ENCODE peak calls at places on chromosomes 7 and 10, in four cellular contexts. A, S, R and C are unnamed samples.

GRCh38 chr10:82278401-82279182 is 403.6 kb downstream of the NRG3 start:
- DNase-seq in A (no peak), S (no peak), R (no peak), C (no peak)

GRCh38 chr7:112453505-112454171 is 3.4 kb downstream of the IFRD1 start:
- DNase-seq in A (no peak), S (no peak), R (no peak), C (no peak)

GRCh38 chr10:117720931-117721826 is 178.6 kb downstream of the EMX2 start:
- DNase-seq in A (no peak), S (no peak), R (no peak), C (no peak)

GRCh38 chr10:92123031-92123450 is 167.8 kb downstream of the CPEB3 start:
- DNase-seq in A (peak), S (no peak), R (no peak), C (no peak)

GRCh38 chr10:131275691-131276090 is 35.8 kb downstream of the TCERG1L start:
- DNase-seq in A (no peak), S (no peak), R (no peak), C (no peak)

GRCh38 chr7:26620352-26620751 is 244.0 kb downstream of the SKAP2 start:
- DNase-seq in A (peak), S (peak), R (peak), C (no peak)

GRCh38 chr7:17849504-17849903 is 90.8 kb downstream of the SNX13 start:
- DNase-seq in A (peak), S (no peak), R (no peak), C (no peak)

GRCh38 chr10:70253878-70254765 is 20.9 kb upstream of the PPA1 start:
- DNase-seq in A (no peak), S (no peak), R (no peak), C (no peak)

GRCh38 chr10:110794808-110795207 is 76.9 kb upstream of the PDCD4 start:
- DNase-seq in A (no peak), S (no peak), R (no peak), C (no peak)

GRCh38 chr7:135508853-135509588 is 881 bp downstream of the CNOT4 start:
- DNase-seq in A (peak), S (peak), R (no peak), C (peak)

GRCh38 chr10:127293640-127294039 is 97.2 kb upstream of the INSYN2A start:
- DNase-seq in A (no peak), S (no peak), R (no peak), C (no peak)

GRCh38 chr10:66836057-66836456 is 89.8 kb upstream of the LRRTM3 start:
- DNase-seq in A (no peak), S (no peak), R (no peak), C (no peak)

GRCh38 chr10:66834802-66835201 is 91.0 kb upstream of the LRRTM3 start:
- DNase-seq in A (no peak), S (no peak), R (no peak), C (no peak)

GRCh38 chr10:66833861-66834260 is 92.0 kb upstream of the LRRTM3 start:
- DNase-seq in A (no peak), S (no peak), R (no peak), C (no peak)

GRCh38 chr10:66835400-66835799 is 90.4 kb upstream of the LRRTM3 start:
- DNase-seq in A (no peak), S (no peak), R (no peak), C (no peak)

DNA sequence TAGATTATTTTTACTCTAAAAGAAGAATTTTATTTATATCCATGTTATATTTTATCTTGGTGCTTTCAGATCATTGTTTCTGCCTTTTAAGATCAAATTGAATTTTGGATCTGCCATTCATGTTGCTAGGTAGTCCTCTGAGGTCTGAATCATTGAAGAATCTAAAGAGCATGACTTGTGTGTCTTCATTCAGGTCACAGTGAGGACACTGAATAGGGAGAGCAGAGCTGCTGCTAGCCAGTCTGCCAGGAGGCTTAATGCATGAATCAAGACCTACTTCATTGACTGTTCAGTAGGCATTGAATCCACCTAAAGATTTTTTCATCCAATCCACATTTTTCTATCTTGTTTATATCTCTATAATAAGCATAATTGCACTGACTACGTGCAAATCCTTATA is 92.8 kb upstream of the LRRTM3 start:
- DNase-seq in A (no peak), S (no peak), R (no peak), C (no peak)
- TF ChIP-seq SMC3 in A (no peak), S (no peak), R (no peak), C (no peak)

GRCh38 chr10:50651808-50652207 is 28.1 kb upstream of the SGMS1 start:
- DNase-seq in A (no peak), S (no peak), R (no peak), C (no peak)

GRCh38 chr10:50653758-50654157 is 30.0 kb upstream of the SGMS1 start:
- DNase-seq in A (no peak), S (no peak), R (no peak), C (no peak)

GRCh38 chr10:50648935-50649227 is 25.1 kb upstream of the SGMS1 start:
- DNase-seq in A (no peak), S (no peak), R (no peak), C (no peak)

GRCh38 chr10:50650481-50650880 is 26.7 kb upstream of the SGMS1 start:
- DNase-seq in A (no peak), S (no peak), R (no peak), C (no peak)

DNA sequence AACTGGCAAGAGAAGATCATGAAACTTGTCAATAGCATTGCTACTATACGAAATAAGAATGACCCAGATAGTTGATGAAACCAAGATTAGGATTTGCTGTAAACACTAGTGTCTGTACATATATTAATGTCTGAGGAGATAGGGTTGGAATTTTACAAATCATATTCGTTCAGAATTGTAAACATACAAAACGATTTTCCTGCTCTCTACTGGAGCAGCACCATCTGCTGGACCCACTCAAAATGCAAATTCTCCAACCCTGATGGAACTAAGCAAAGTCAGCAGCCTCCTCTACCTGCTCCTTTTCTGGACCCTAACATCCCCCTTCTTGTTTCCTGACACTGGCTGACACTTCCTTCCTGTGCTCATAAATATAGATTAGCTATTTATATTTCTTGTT is 29.4 kb upstream of the SGMS1 start:
- DNase-seq in A (no peak), S (no peak), R (no peak), C (peak)
- TF ChIP-seq SMC3 in A (peak), S (peak), R (peak), C (peak)

DNA sequence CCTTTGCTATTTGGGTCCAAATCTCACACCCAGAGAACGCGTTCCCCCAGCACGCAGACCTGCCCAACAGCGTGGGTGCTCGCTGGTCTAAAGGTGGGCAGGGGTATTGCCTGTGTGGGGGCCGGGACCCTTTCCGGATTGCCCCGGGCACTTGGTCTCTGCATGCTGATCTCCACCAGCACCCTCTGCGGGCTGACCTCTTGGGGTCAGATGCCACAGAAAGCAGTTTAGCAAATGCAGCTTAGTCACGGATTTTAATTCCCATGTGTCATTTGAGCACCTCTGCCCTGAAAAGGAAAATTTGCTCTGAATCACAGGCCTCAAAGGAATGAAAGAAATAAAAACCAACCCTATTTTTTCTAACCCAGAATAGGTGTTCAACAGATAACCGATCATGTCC is 46.7 kb downstream of the PKD1L1 start:
- DNase-seq in A (no peak), S (no peak), R (no peak), C (no peak)
- TF ChIP-seq SMC3 in A (no peak), S (no peak), R (no peak), C (no peak)

GRCh38 chr7:98719396-98719795 is 102.3 kb downstream of the NPTX2 start:
- DNase-seq in A (no peak), S (no peak), R (no peak), C (no peak)

GRCh38 chr7:98722402-98722801 is 105.3 kb downstream of the NPTX2 start:
- DNase-seq in A (no peak), S (no peak), R (no peak), C (no peak)

GRCh38 chr7:98728555-98728954 is 111.5 kb downstream of the NPTX2 start:
- DNase-seq in A (no peak), S (no peak), R (no peak), C (no peak)

GRCh38 chr7:98727146-98727709 is 110.1 kb downstream of the NPTX2 start:
- DNase-seq in A (no peak), S (no peak), R (no peak), C (no peak)

GRCh38 chr7:98724591-98724990 is 107.5 kb downstream of the NPTX2 start:
- DNase-seq in A (no peak), S (no peak), R (no peak), C (no peak)
- TF ChIP-seq SMC3 in A (no peak), S (no peak), R (no peak), C (no peak)

DNA sequence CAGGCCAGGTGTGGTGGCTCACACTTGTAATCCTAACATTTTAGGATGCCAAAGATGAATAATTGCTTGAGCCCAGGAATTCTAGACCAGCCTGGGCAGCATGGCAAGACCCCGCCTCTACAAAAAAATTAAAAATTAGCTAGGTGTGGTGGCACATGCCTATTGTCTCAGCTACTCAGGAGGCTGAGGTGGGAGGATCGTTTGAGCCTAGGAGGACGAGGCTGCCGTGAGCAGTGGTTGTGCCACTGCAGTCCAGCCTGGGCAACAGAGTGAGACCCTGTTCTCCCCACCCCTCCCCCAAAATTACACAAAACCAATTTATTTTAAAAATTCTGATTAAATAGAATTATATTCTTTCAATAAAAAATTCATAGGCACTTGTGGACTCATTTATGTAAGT is 39.0 kb downstream of the ABCB1 start:
- DNase-seq in A (no peak), S (no peak), R (no peak), C (no peak)
- TF ChIP-seq SMC3 in A (no peak), S (no peak), R (no peak), C (no peak)

DNA sequence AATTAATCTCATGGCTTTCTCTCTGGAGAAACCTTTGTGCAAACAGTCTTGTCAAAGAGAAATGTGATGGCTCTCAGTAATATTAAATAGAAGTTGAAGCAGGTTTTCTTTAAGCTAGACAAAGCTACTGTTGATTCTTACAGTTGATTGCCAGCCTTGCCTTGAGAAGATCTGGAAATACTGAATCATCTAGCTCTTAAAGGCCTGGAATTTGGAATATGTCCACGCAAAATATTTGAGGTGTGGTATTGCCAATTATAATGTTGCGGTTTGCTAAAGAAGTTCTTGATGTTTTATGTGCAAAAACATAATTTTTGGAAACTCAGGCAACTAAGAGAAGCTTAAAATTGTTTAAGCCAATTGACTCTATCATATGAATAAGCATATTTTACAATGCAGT is 371.9 kb downstream of the PHF14 start:
- DNase-seq in A (no peak), S (no peak), R (no peak), C (no peak)
- TF ChIP-seq SMC3 in A (no peak), S (no peak), R (no peak), C (no peak)

GRCh38 chr7:37663693-37664092 is 19.9 kb upstream of the GPR141 start:
- DNase-seq in A (no peak), S (no peak), R (no peak), C (no peak)
- TF ChIP-seq SMC3 in A (no peak), S (no peak), R (no peak), C (no peak)

GRCh38 chr7:139587535-139587934 is 64.0 kb downstream of the CLEC2L start:
- DNase-seq in A (no peak), S (no peak), R (no peak), C (no peak)

GRCh38 chr7:139591550-139592195 is 68.2 kb downstream of the CLEC2L start:
- DNase-seq in A (no peak), S (no peak), R (no peak), C (no peak)

GRCh38 chr7:139586286-139586685 is 62.8 kb downstream of the CLEC2L start:
- DNase-seq in A (no peak), S (no peak), R (no peak), C (no peak)

GRCh38 chr7:139589474-139589873 is 66.0 kb downstream of the CLEC2L start:
- DNase-seq in A (no peak), S (no peak), R (no peak), C (no peak)

GRCh38 chr7:139588632-139589031 is 65.1 kb downstream of the CLEC2L start:
- DNase-seq in A (no peak), S (no peak), R (peak), C (no peak)
- TF ChIP-seq SMC3 in A (no peak), S (no peak), R (no peak), C (no peak)

GRCh38 chr7:91083855-91084644 is 180.2 kb upstream of the FZD1 start:
- DNase-seq in A (no peak), S (no peak), R (no peak), C (peak)

GRCh38 chr7:91080351-91080750 is 183.9 kb upstream of the FZD1 start:
- DNase-seq in A (no peak), S (no peak), R (no peak), C (no peak)

GRCh38 chr7:91082854-91083495 is 181.3 kb upstream of the FZD1 start:
- DNase-seq in A (no peak), S (no peak), R (no peak), C (peak)

GRCh38 chr7:91079491-91079890 is 184.7 kb upstream of the FZD1 start:
- DNase-seq in A (no peak), S (no peak), R (no peak), C (no peak)

DNA sequence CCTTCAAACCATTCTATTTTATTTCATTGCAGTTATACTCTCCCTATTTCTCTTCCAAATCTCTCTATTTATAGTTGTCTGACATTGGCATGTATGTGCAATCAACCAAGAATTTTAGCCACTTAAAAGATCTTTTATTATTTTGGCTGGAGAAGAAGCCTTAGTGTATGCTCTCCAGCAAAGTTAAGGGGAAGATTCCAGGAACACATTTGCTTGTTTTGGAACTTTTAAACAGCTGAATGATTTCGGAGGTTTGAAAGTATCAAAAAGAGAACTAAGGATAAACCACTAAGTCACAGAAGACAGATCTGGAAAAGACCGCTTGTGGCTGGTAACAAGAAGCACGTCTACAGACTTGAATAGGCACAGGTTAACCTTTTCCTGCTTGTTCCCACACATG is 182.2 kb upstream of the FZD1 start:
- DNase-seq in A (no peak), S (no peak), R (no peak), C (no peak)
- TF ChIP-seq SMC3 in A (no peak), S (no peak), R (no peak), C (no peak)